ENCODE peak calls at places on chromosome 10, in four cellular contexts. One of them, this sample, is unnamed.

GRCh38 chr10:16867990-16868389 is 50.8 kb upstream of the RSU1 start:
- DNase-seq in SK-N-SH: no peak
- DNase-seq in HCT116: no peak
- DNase-seq in HepG2: no peak
- DNase-seq in this sample: no peak

GRCh38 chr10:58359541-58359940 is 24.7 kb downstream of the UBE2D1 start:
- DNase-seq in SK-N-SH: no peak
- DNase-seq in HCT116: no peak
- DNase-seq in HepG2: no peak
- DNase-seq in this sample: no peak

GRCh38 chr10:114286971-114287370 is 47.9 kb downstream of the VWA2 start:
- DNase-seq in SK-N-SH: no peak
- DNase-seq in HCT116: no peak
- DNase-seq in HepG2: no peak
- DNase-seq in this sample: no peak

GRCh38 chr10:116752563-116752962 is 10.2 kb upstream of the HSPA12A start:
- DNase-seq in SK-N-SH: no peak
- DNase-seq in HCT116: no peak
- DNase-seq in HepG2: no peak
- DNase-seq in this sample: no peak

GRCh38 chr10:71697938-71698709 is 21.5 kb downstream of the C10orf105 start:
- DNase-seq in SK-N-SH: no peak
- DNase-seq in HCT116: no peak
- DNase-seq in HepG2: no peak
- DNase-seq in this sample: no peak

GRCh38 chr10:8350250-8350967 is 295.9 kb downstream of the GATA3 start:
- DNase-seq in SK-N-SH: no peak
- DNase-seq in HCT116: no peak
- DNase-seq in HepG2: no peak
- DNase-seq in this sample: no peak

GRCh38 chr10:137031-137430 is 1.8 kb downstream of the ZMYND11 start:
- DNase-seq in SK-N-SH: peak; percentile 41
- DNase-seq in HCT116: peak; percentile 35
- DNase-seq in HepG2: peak; percentile 67
- DNase-seq in this sample: peak; percentile 55

GRCh38 chr10:60789340-60789739 is 11.1 kb downstream of the CDK1 start:
- DNase-seq in SK-N-SH: no peak
- DNase-seq in HCT116: no peak
- DNase-seq in HepG2: no peak
- DNase-seq in this sample: no peak

GRCh38 chr10:70695241-70696030 is 23.1 kb downstream of the ADAMTS14 start:
- DNase-seq in SK-N-SH: no peak
- DNase-seq in HCT116: no peak
- DNase-seq in HepG2: no peak
- DNase-seq in this sample: no peak

GRCh38 chr10:126259883-126260282 is 128.4 kb downstream of the ADAM12 start:
- DNase-seq in SK-N-SH: no peak
- DNase-seq in HCT116: no peak
- DNase-seq in HepG2: no peak
- DNase-seq in this sample: no peak

GRCh38 chr10:89563861-89564478 is 28.6 kb upstream of the SLC16A12 start:
- DNase-seq in SK-N-SH: peak; percentile 54
- DNase-seq in HCT116: peak; percentile 47
- DNase-seq in HepG2: peak; percentile 32
- DNase-seq in this sample: peak; percentile 46

GRCh38 chr10:557792-558328 is 131.6 kb downstream of the DIP2C start:
- DNase-seq in SK-N-SH: peak; percentile 61
- DNase-seq in HCT116: peak; percentile 3
- DNase-seq in HepG2: no peak
- DNase-seq in this sample: peak; percentile 31

GRCh38 chr10:32943854-32944661 is 14.0 kb downstream of the ITGB1 start:
- DNase-seq in SK-N-SH: no peak
- DNase-seq in HCT116: no peak
- DNase-seq in HepG2: peak; percentile 91
- DNase-seq in this sample: no peak

GRCh38 chr10:35691522-35692236 is 49.6 kb upstream of the FZD8 start:
- DNase-seq in SK-N-SH: no peak
- DNase-seq in HCT116: no peak
- DNase-seq in HepG2: no peak
- DNase-seq in this sample: no peak

GRCh38 chr10:104340099-104340594 is 1.9 kb upstream of the ITPRIP start:
- DNase-seq in SK-N-SH: no peak
- DNase-seq in HCT116: no peak
- DNase-seq in HepG2: no peak
- DNase-seq in this sample: no peak

GRCh38 chr10:27285093-27285492 is 44.5 kb upstream of the ACBD5 start:
- DNase-seq in SK-N-SH: no peak
- DNase-seq in HCT116: peak; percentile 8
- DNase-seq in HepG2: peak; percentile 6
- DNase-seq in this sample: peak; percentile 5

GRCh38 chr10:562142-562541 is 127.3 kb downstream of the DIP2C start:
- DNase-seq in SK-N-SH: no peak
- DNase-seq in HCT116: no peak
- DNase-seq in HepG2: no peak
- DNase-seq in this sample: no peak

GRCh38 chr10:95474228-95475002 is 86.8 kb downstream of the SORBS1 start:
- DNase-seq in SK-N-SH: no peak
- DNase-seq in HCT116: no peak
- DNase-seq in HepG2: peak; percentile 29
- DNase-seq in this sample: peak; percentile 52

GRCh38 chr10:13340068-13340467 is 8.0 kb downstream of the SEPHS1 start:
- DNase-seq in SK-N-SH: peak; percentile 62
- DNase-seq in HCT116: no peak
- DNase-seq in HepG2: no peak
- DNase-seq in this sample: no peak

GRCh38 chr10:50610364-50610763 is 13.4 kb downstream of the SGMS1 start:
- DNase-seq in SK-N-SH: no peak
- DNase-seq in HCT116: no peak
- DNase-seq in HepG2: no peak
- DNase-seq in this sample: no peak

GRCh38 chr10:125551247-125551646 is 131.7 kb downstream of the TEX36 start:
- DNase-seq in SK-N-SH: no peak
- DNase-seq in HCT116: no peak
- DNase-seq in HepG2: no peak
- DNase-seq in this sample: no peak

GRCh38 chr10:56370217-56371113 is 9.4 kb upstream of the ZWINT start:
- DNase-seq in SK-N-SH: no peak
- DNase-seq in HCT116: peak; percentile 21
- DNase-seq in HepG2: no peak
- DNase-seq in this sample: no peak

GRCh38 chr10:49093922-49094321 is 21.4 kb downstream of the VSTM4 start:
- DNase-seq in SK-N-SH: no peak
- DNase-seq in HCT116: no peak
- DNase-seq in HepG2: no peak
- DNase-seq in this sample: no peak

GRCh38 chr10:99329891-99330674 is 927 bp downstream of the CNNM1 start:
- DNase-seq in SK-N-SH: peak; percentile 83
- DNase-seq in HCT116: no peak
- DNase-seq in HepG2: no peak
- DNase-seq in this sample: no peak

GRCh38 chr10:103663802-103664201 is 170.3 kb downstream of the NEURL1 start:
- DNase-seq in SK-N-SH: no peak
- DNase-seq in HCT116: no peak
- DNase-seq in HepG2: no peak
- DNase-seq in this sample: no peak

GRCh38 chr10:28600056-28600455 is 67.1 kb downstream of the WAC start:
- DNase-seq in SK-N-SH: no peak
- DNase-seq in HCT116: no peak
- DNase-seq in HepG2: no peak
- DNase-seq in this sample: no peak

GRCh38 chr10:119723624-119724023 is 2.2 kb upstream of the INPP5F start:
- DNase-seq in SK-N-SH: peak; percentile 23
- DNase-seq in HCT116: no peak
- DNase-seq in HepG2: peak; percentile 48
- DNase-seq in this sample: no peak

GRCh38 chr10:51666476-51666875 is 32.9 kb downstream of the CSTF2T start:
- DNase-seq in SK-N-SH: no peak
- DNase-seq in HCT116: no peak
- DNase-seq in HepG2: no peak
- DNase-seq in this sample: no peak

GRCh38 chr10:3104251-3104918 is 37.0 kb downstream of the PFKP start:
- DNase-seq in SK-N-SH: no peak
- DNase-seq in HCT116: no peak
- DNase-seq in HepG2: no peak
- DNase-seq in this sample: no peak

GRCh38 chr10:90817173-90817889 is 40.5 kb downstream of the HTR7 start:
- DNase-seq in SK-N-SH: no peak
- DNase-seq in HCT116: no peak
- DNase-seq in HepG2: no peak
- DNase-seq in this sample: no peak

GRCh38 chr10:82722273-82722672 is 847.3 kb downstream of the NRG3 start:
- DNase-seq in SK-N-SH: no peak
- DNase-seq in HCT116: no peak
- DNase-seq in HepG2: no peak
- DNase-seq in this sample: no peak
- TF ChIP-seq JUND in SK-N-SH: no peak
- TF ChIP-seq JUND in HCT116: no peak
- TF ChIP-seq JUND in HepG2: no peak
- TF ChIP-seq JUND in this sample: no peak

DNA sequence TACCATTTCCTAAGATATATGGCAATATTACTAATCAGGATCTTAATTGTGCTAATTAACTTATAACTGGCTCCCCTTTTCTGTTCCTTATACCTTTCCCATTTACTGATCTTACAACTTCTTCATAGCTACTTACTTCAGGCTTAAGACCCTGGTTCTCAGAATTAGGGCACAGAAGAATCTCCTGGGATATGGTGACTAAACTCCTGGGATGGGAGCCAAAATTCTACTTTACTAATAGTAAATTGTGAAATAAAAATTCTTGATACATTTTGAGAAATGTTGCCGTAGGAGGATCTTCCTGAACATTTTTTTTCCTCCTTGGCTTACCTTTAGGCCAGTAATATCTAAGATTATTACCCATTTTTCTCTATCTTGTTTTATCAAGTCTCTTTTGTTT is 309.5 kb downstream of the ATRNL1 start:
- DNase-seq in SK-N-SH: no peak
- DNase-seq in HCT116: no peak
- DNase-seq in HepG2: no peak
- DNase-seq in this sample: no peak
- TF ChIP-seq JUND in SK-N-SH: no peak
- TF ChIP-seq JUND in HCT116: no peak
- TF ChIP-seq JUND in HepG2: no peak
- TF ChIP-seq JUND in this sample: no peak

GRCh38 chr10:11017575-11018425 is at the start of gene CELF2:
- DNase-seq in SK-N-SH: peak; percentile 67
- DNase-seq in HCT116: no peak
- DNase-seq in HepG2: no peak
- DNase-seq in this sample: no peak
- TF ChIP-seq JUND in SK-N-SH: no peak
- TF ChIP-seq JUND in HCT116: no peak
- TF ChIP-seq JUND in HepG2: no peak
- TF ChIP-seq JUND in this sample: no peak

GRCh38 chr10:79053081-79053434 is 15.7 kb upstream of the ZMIZ1 start:
- DNase-seq in SK-N-SH: no peak
- DNase-seq in HCT116: no peak
- DNase-seq in HepG2: no peak
- DNase-seq in this sample: no peak
- TF ChIP-seq JUND in SK-N-SH: no peak
- TF ChIP-seq JUND in HCT116: no peak
- TF ChIP-seq JUND in HepG2: no peak
- TF ChIP-seq JUND in this sample: no peak

GRCh38 chr10:45552476-45552875 is 120.1 kb downstream of the ZFAND4 start:
- DNase-seq in SK-N-SH: no peak
- DNase-seq in HCT116: no peak
- DNase-seq in HepG2: no peak
- DNase-seq in this sample: no peak
- TF ChIP-seq JUND in SK-N-SH: no peak
- TF ChIP-seq JUND in HCT116: no peak
- TF ChIP-seq JUND in HepG2: no peak
- TF ChIP-seq JUND in this sample: no peak

DNA sequence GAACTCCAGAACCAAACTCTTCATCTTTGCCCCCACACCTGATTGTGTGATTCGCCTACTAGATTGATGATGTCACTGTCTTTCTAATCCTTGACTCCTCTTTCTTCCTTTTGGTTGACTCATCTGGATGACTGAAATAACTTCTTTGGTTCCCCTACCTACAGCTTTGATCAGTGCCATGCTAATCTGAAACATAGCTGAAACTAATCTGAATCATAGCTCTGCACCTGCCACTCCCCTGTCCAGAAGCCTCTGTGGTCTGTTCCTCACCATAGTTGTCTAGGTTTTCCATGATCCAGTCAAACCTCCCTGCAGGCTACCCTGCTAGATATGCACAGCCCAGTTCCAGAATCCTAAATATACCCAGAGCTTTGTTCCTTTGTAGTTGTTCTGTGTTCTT is 51.9 kb downstream of the ZNF365 start:
- DNase-seq in SK-N-SH: no peak
- DNase-seq in HCT116: peak; percentile 70
- DNase-seq in HepG2: no peak
- DNase-seq in this sample: no peak
- TF ChIP-seq JUND in SK-N-SH: peak; percentile 59
- TF ChIP-seq JUND in HCT116: peak; percentile 75
- TF ChIP-seq JUND in HepG2: no peak
- TF ChIP-seq JUND in this sample: no peak

DNA sequence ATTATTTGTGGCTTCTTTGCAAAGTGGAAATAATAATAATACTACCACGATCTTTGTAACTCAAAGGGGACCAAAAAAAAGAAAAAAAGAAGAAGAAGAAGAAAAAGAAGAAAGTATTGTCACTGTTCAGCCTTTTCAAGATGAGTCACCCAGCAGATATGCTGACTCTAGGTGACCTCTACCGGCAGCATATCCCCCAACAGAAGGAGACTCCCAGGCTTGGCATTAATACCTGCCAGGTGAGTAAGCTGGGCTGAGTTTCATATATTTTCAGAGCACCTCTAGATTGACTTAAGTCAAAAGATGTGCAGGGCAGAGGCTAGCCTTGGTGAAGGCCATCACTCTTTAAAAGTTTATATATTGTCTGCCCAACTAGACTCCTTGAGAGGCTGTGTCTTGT is 30.4 kb upstream of the GPR26 start:
- DNase-seq in SK-N-SH: no peak
- DNase-seq in HCT116: peak; percentile 52
- DNase-seq in HepG2: no peak
- DNase-seq in this sample: no peak
- TF ChIP-seq JUND in SK-N-SH: no peak
- TF ChIP-seq JUND in HCT116: peak; percentile 83
- TF ChIP-seq JUND in HepG2: no peak
- TF ChIP-seq JUND in this sample: no peak

GRCh38 chr10:110267246-110267645 is 37.5 kb downstream of the SMNDC1 start:
- DNase-seq in SK-N-SH: no peak
- DNase-seq in HCT116: no peak
- DNase-seq in HepG2: no peak
- DNase-seq in this sample: no peak

GRCh38 chr10:110265573-110266193 is 39.0 kb downstream of the SMNDC1 start:
- DNase-seq in SK-N-SH: no peak
- DNase-seq in HCT116: no peak
- DNase-seq in HepG2: no peak
- DNase-seq in this sample: no peak

GRCh38 chr10:110268931-110269640 is 35.6 kb downstream of the SMNDC1 start:
- DNase-seq in SK-N-SH: peak; percentile 17
- DNase-seq in HCT116: no peak
- DNase-seq in HepG2: no peak
- DNase-seq in this sample: no peak

GRCh38 chr10:110269641-110270318 is 34.9 kb downstream of the SMNDC1 start:
- DNase-seq in SK-N-SH: no peak
- DNase-seq in HCT116: no peak
- DNase-seq in HepG2: peak; percentile 59
- DNase-seq in this sample: no peak

GRCh38 chr10:110268442-110268841 is 36.3 kb downstream of the SMNDC1 start:
- DNase-seq in SK-N-SH: no peak
- DNase-seq in HCT116: no peak
- DNase-seq in HepG2: no peak
- DNase-seq in this sample: no peak
- TF ChIP-seq JUND in SK-N-SH: no peak
- TF ChIP-seq JUND in HCT116: no peak
- TF ChIP-seq JUND in HepG2: no peak
- TF ChIP-seq JUND in this sample: no peak